ENCODE peak calls at places on chromosome 20, in nine cellular contexts. One of them, this sample, is unnamed.
A peak's percentile ranks its signal among the peaks of the same experiment; 100 is the strongest.

GRCh38 chr20:33914871-33915270 is 78.8 kb upstream of the RALY start:
- DNase-seq in endodermal cell: no peak
- DNase-seq in MM.1S: peak; percentile 91
- DNase-seq in HCT116: peak; percentile 66
- DNase-seq in astrocyte: peak; percentile 92
- DNase-seq in IMR-90: peak; percentile 94
- DNase-seq in kidney: no peak
- DNase-seq in GM23248: peak; percentile 32
- DNase-seq in mammary epithelial cell: peak; percentile 69
- DNase-seq in this sample: peak; percentile 34

GRCh38 chr20:61331542-61331941 is 79.5 kb downstream of the CDH4 start:
- DNase-seq in endodermal cell: peak; percentile 69
- DNase-seq in MM.1S: no peak
- DNase-seq in HCT116: no peak
- DNase-seq in astrocyte: no peak
- DNase-seq in IMR-90: no peak
- DNase-seq in kidney: peak; percentile 82
- DNase-seq in GM23248: no peak
- DNase-seq in mammary epithelial cell: no peak
- DNase-seq in this sample: no peak

GRCh38 chr20:64144144-64144912 is 19.9 kb upstream of the MYT1 start:
- DNase-seq in endodermal cell: no peak
- DNase-seq in MM.1S: no peak
- DNase-seq in HCT116: no peak
- DNase-seq in astrocyte: no peak
- DNase-seq in IMR-90: no peak
- DNase-seq in kidney: no peak
- DNase-seq in GM23248: no peak
- DNase-seq in mammary epithelial cell: no peak
- DNase-seq in this sample: no peak

GRCh38 chr20:4898282-4898681 is 103.0 kb downstream of the SLC23A2 start:
- DNase-seq in endodermal cell: peak; percentile 56
- DNase-seq in MM.1S: no peak
- DNase-seq in HCT116: peak; percentile 26
- DNase-seq in astrocyte: peak; percentile 79
- DNase-seq in IMR-90: peak; percentile 89
- DNase-seq in kidney: peak; percentile 75
- DNase-seq in GM23248: peak; percentile 95
- DNase-seq in mammary epithelial cell: peak; percentile 98
- DNase-seq in this sample: peak; percentile 86

GRCh38 chr20:34390769-34391447 is 27.8 kb downstream of the ITCH start:
- DNase-seq in endodermal cell: no peak
- DNase-seq in MM.1S: peak; percentile 38
- DNase-seq in HCT116: peak; percentile 85
- DNase-seq in astrocyte: peak; percentile 83
- DNase-seq in IMR-90: peak; percentile 88
- DNase-seq in kidney: peak; percentile 83
- DNase-seq in GM23248: peak; percentile 91
- DNase-seq in mammary epithelial cell: peak; percentile 95
- DNase-seq in this sample: peak; percentile 75

GRCh38 chr20:34222208-34222607 is 19.0 kb upstream of the ASIP start:
- DNase-seq in endodermal cell: no peak
- DNase-seq in MM.1S: no peak
- DNase-seq in HCT116: no peak
- DNase-seq in astrocyte: peak; percentile 96
- DNase-seq in IMR-90: peak; percentile 98
- DNase-seq in kidney: no peak
- DNase-seq in GM23248: peak; percentile 98
- DNase-seq in mammary epithelial cell: peak; percentile 85
- DNase-seq in this sample: peak; percentile 96

GRCh38 chr20:1964659-1965405 is 29.0 kb downstream of the PDYN start:
- DNase-seq in endodermal cell: peak; percentile 67
- DNase-seq in MM.1S: no peak
- DNase-seq in HCT116: no peak
- DNase-seq in astrocyte: no peak
- DNase-seq in IMR-90: no peak
- DNase-seq in kidney: no peak
- DNase-seq in GM23248: peak; percentile 65
- DNase-seq in mammary epithelial cell: no peak
- DNase-seq in this sample: no peak

GRCh38 chr20:38757145-38757800 is 9.0 kb downstream of the ACTR5 start:
- DNase-seq in endodermal cell: no peak
- DNase-seq in MM.1S: no peak
- DNase-seq in HCT116: no peak
- DNase-seq in astrocyte: no peak
- DNase-seq in IMR-90: no peak
- DNase-seq in kidney: no peak
- DNase-seq in GM23248: no peak
- DNase-seq in mammary epithelial cell: no peak
- DNase-seq in this sample: no peak

GRCh38 chr20:31602779-31603441 is 2.2 kb upstream of the ID1 start:
- DNase-seq in endodermal cell: peak; percentile 55
- DNase-seq in MM.1S: peak; percentile 47
- DNase-seq in HCT116: peak; percentile 72
- DNase-seq in astrocyte: peak; percentile 90
- DNase-seq in IMR-90: peak; percentile 89
- DNase-seq in kidney: no peak
- DNase-seq in GM23248: peak; percentile 94
- DNase-seq in mammary epithelial cell: peak; percentile 86
- DNase-seq in this sample: peak; percentile 76

GRCh38 chr20:959996-960615 is 42.0 kb downstream of the RSPO4 start:
- DNase-seq in endodermal cell: no peak
- DNase-seq in MM.1S: no peak
- DNase-seq in HCT116: no peak
- DNase-seq in astrocyte: no peak
- DNase-seq in IMR-90: no peak
- DNase-seq in kidney: no peak
- DNase-seq in GM23248: no peak
- DNase-seq in mammary epithelial cell: no peak
- DNase-seq in this sample: no peak

GRCh38 chr20:54433653-54434052 is 41.7 kb upstream of the DOK5 start:
- DNase-seq in endodermal cell: no peak
- DNase-seq in MM.1S: no peak
- DNase-seq in HCT116: no peak
- DNase-seq in astrocyte: no peak
- DNase-seq in IMR-90: no peak
- DNase-seq in kidney: no peak
- DNase-seq in GM23248: no peak
- DNase-seq in mammary epithelial cell: no peak
- DNase-seq in this sample: no peak

GRCh38 chr20:8401491-8401890 is 269.4 kb downstream of the PLCB1 start:
- DNase-seq in endodermal cell: no peak
- DNase-seq in MM.1S: no peak
- DNase-seq in HCT116: no peak
- DNase-seq in astrocyte: no peak
- DNase-seq in IMR-90: peak; percentile 44
- DNase-seq in kidney: no peak
- DNase-seq in GM23248: no peak
- DNase-seq in mammary epithelial cell: no peak
- DNase-seq in this sample: no peak

GRCh38 chr20:37185681-37186080 is 6.3 kb upstream of the MROH8 start:
- DNase-seq in endodermal cell: no peak
- DNase-seq in MM.1S: no peak
- DNase-seq in HCT116: no peak
- DNase-seq in astrocyte: no peak
- DNase-seq in IMR-90: no peak
- DNase-seq in kidney: no peak
- DNase-seq in GM23248: no peak
- DNase-seq in mammary epithelial cell: no peak
- DNase-seq in this sample: no peak

GRCh38 chr20:37178839-37179670 is at the start of the genes MROH8 and RPN2:
- DNase-seq in endodermal cell: peak; percentile 99
- DNase-seq in MM.1S: peak; percentile 96
- DNase-seq in HCT116: peak; percentile 96
- DNase-seq in astrocyte: peak; percentile 97
- DNase-seq in IMR-90: peak; percentile 98
- DNase-seq in kidney: peak; percentile 99
- DNase-seq in GM23248: peak; percentile 98
- DNase-seq in mammary epithelial cell: peak; percentile 97
- DNase-seq in this sample: peak; percentile 98

GRCh38 chr20:37179671-37180524 is 550 bp upstream of the MROH8 start:
- DNase-seq in endodermal cell: no peak
- DNase-seq in MM.1S: no peak
- DNase-seq in HCT116: no peak
- DNase-seq in astrocyte: peak; percentile 76
- DNase-seq in IMR-90: peak; percentile 85
- DNase-seq in kidney: no peak
- DNase-seq in GM23248: peak; percentile 84
- DNase-seq in mammary epithelial cell: peak; percentile 79
- DNase-seq in this sample: peak; percentile 83
- H3K9ac ChIP-seq in endodermal cell: peak overlapping the region; percentile 94
- H3K9ac ChIP-seq in MM.1S: peak overlapping the region; percentile 99
- H3K9ac ChIP-seq in HCT116: peak overlapping the region; percentile 88
- H3K9ac ChIP-seq in astrocyte: peak overlapping the region; percentile 99
- H3K9ac ChIP-seq in IMR-90: peak overlapping the region; percentile 97
- H3K9ac ChIP-seq in kidney: peak overlapping the region; percentile 60
- H3K9ac ChIP-seq in GM23248: peak overlapping the region; percentile 94
- H3K9ac ChIP-seq in mammary epithelial cell: peak overlapping the region; percentile 90
- H3K9ac ChIP-seq in this sample: peak overlapping the region; percentile 99

DNA sequence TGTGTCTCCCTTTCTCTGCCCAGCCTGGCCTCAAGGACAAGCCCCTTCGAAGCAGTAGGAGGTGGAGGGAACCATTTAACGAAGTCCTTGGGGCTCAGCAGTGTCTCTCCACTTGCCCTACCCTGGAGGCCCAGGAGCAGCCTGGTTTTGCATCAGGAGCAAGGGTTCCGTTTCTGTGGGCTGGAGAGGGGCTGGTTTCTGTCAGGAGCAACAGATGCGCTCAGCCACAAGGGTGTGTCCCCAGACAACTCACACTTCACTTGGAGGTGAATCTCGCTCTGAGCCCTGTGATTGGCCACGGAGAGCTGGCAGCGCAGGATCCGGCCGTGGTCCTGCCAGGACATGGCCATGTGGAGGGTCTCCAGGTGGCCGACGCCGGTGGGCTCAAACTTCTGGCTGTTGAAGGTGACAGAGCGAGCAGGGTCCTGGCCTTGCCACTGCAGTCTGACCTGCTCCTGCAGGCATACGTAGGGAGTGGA is 6.9 kb downstream of the SIGLEC1 start:
- DNase-seq in endodermal cell: no peak
- DNase-seq in MM.1S: no peak
- DNase-seq in HCT116: no peak
- DNase-seq in astrocyte: no peak
- DNase-seq in IMR-90: no peak
- DNase-seq in kidney: no peak
- DNase-seq in GM23248: no peak
- DNase-seq in mammary epithelial cell: no peak
- DNase-seq in this sample: no peak
- H3K9ac ChIP-seq in endodermal cell: no peak overlapping the region
- H3K9ac ChIP-seq in MM.1S: no peak overlapping the region
- H3K9ac ChIP-seq in HCT116: no peak overlapping the region
- H3K9ac ChIP-seq in astrocyte: no peak overlapping the region
- H3K9ac ChIP-seq in IMR-90: no peak overlapping the region
- H3K9ac ChIP-seq in kidney: no peak overlapping the region
- H3K9ac ChIP-seq in GM23248: no peak overlapping the region
- H3K9ac ChIP-seq in mammary epithelial cell: no peak overlapping the region
- H3K9ac ChIP-seq in this sample: no peak overlapping the region

GRCh38 chr20:52869276-52869675 is 102.9 kb upstream of the TSHZ2 start:
- DNase-seq in endodermal cell: no peak
- DNase-seq in MM.1S: no peak
- DNase-seq in HCT116: no peak
- DNase-seq in astrocyte: no peak
- DNase-seq in IMR-90: no peak
- DNase-seq in kidney: no peak
- DNase-seq in GM23248: no peak
- DNase-seq in mammary epithelial cell: no peak
- DNase-seq in this sample: no peak

GRCh38 chr20:52869698-52870288 is 102.4 kb upstream of the TSHZ2 start:
- DNase-seq in endodermal cell: no peak
- DNase-seq in MM.1S: no peak
- DNase-seq in HCT116: no peak
- DNase-seq in astrocyte: no peak
- DNase-seq in IMR-90: no peak
- DNase-seq in kidney: no peak
- DNase-seq in GM23248: no peak
- DNase-seq in mammary epithelial cell: no peak
- DNase-seq in this sample: no peak

DNA sequence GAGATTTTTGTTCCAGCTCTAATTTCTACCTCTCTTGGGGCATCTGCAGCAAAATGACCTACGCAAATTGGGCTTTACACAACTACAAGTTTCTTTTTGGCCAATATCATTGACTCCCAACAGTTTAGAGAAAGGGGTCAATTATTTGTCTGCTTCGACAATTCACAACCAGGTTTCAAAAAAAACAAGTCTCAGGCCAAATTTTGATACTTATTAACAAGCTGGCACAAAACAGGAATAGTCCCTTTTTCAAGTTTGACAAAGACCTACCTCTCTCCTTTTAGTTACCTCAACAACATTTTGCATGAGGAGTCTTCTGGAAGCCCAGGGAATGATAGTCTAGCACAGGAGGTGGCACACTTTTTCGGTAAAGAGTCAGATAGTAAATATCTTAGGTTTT is 97.9 kb upstream of the TSHZ2 start:
- DNase-seq in endodermal cell: no peak
- DNase-seq in MM.1S: no peak
- DNase-seq in HCT116: no peak
- DNase-seq in astrocyte: no peak
- DNase-seq in IMR-90: no peak
- DNase-seq in kidney: no peak
- DNase-seq in GM23248: no peak
- DNase-seq in mammary epithelial cell: no peak
- DNase-seq in this sample: no peak
- H3K9ac ChIP-seq in endodermal cell: no peak overlapping the region
- H3K9ac ChIP-seq in MM.1S: no peak overlapping the region
- H3K9ac ChIP-seq in HCT116: no peak overlapping the region
- H3K9ac ChIP-seq in astrocyte: no peak overlapping the region
- H3K9ac ChIP-seq in IMR-90: no peak overlapping the region
- H3K9ac ChIP-seq in kidney: no peak overlapping the region
- H3K9ac ChIP-seq in GM23248: no peak overlapping the region
- H3K9ac ChIP-seq in mammary epithelial cell: no peak overlapping the region
- H3K9ac ChIP-seq in this sample: no peak overlapping the region

GRCh38 chr20:45950330-45950646 is 15.8 kb downstream of the PCIF1 start:
- DNase-seq in endodermal cell: no peak
- DNase-seq in MM.1S: no peak
- DNase-seq in HCT116: no peak
- DNase-seq in astrocyte: no peak
- DNase-seq in IMR-90: no peak
- DNase-seq in kidney: peak; percentile 60
- DNase-seq in GM23248: no peak
- DNase-seq in mammary epithelial cell: no peak
- DNase-seq in this sample: no peak

GRCh38 chr20:45947110-45947866 is 12.8 kb downstream of the PCIF1 start:
- DNase-seq in endodermal cell: no peak
- DNase-seq in MM.1S: no peak
- DNase-seq in HCT116: no peak
- DNase-seq in astrocyte: no peak
- DNase-seq in IMR-90: no peak
- DNase-seq in kidney: peak; percentile 80
- DNase-seq in GM23248: no peak
- DNase-seq in mammary epithelial cell: no peak
- DNase-seq in this sample: no peak

GRCh38 chr20:45948261-45948733 is 13.8 kb downstream of the PCIF1 start:
- DNase-seq in endodermal cell: no peak
- DNase-seq in MM.1S: no peak
- DNase-seq in HCT116: no peak
- DNase-seq in astrocyte: no peak
- DNase-seq in IMR-90: no peak
- DNase-seq in kidney: peak; percentile 62
- DNase-seq in GM23248: no peak
- DNase-seq in mammary epithelial cell: no peak
- DNase-seq in this sample: no peak

GRCh38 chr20:45949542-45950329 is 15.3 kb downstream of the PCIF1 start:
- DNase-seq in endodermal cell: no peak
- DNase-seq in MM.1S: no peak
- DNase-seq in HCT116: no peak
- DNase-seq in astrocyte: no peak
- DNase-seq in IMR-90: no peak
- DNase-seq in kidney: peak; percentile 56
- DNase-seq in GM23248: no peak
- DNase-seq in mammary epithelial cell: no peak
- DNase-seq in this sample: no peak

GRCh38 chr20:45948742-45949541 is 14.5 kb downstream of the PCIF1 start:
- DNase-seq in endodermal cell: no peak
- DNase-seq in MM.1S: no peak
- DNase-seq in HCT116: no peak
- DNase-seq in astrocyte: no peak
- DNase-seq in IMR-90: no peak
- DNase-seq in kidney: peak; percentile 59
- DNase-seq in GM23248: no peak
- DNase-seq in mammary epithelial cell: no peak
- DNase-seq in this sample: no peak
- H3K9ac ChIP-seq in endodermal cell: no peak overlapping the region
- H3K9ac ChIP-seq in MM.1S: no peak overlapping the region
- H3K9ac ChIP-seq in HCT116: no peak overlapping the region
- H3K9ac ChIP-seq in astrocyte: no peak overlapping the region
- H3K9ac ChIP-seq in IMR-90: no peak overlapping the region
- H3K9ac ChIP-seq in kidney: no peak overlapping the region
- H3K9ac ChIP-seq in GM23248: no peak overlapping the region
- H3K9ac ChIP-seq in mammary epithelial cell: no peak overlapping the region
- H3K9ac ChIP-seq in this sample: no peak overlapping the region